ENCODE peak calls at places on chromosomes 3 and 15, in six cellular contexts. X is endodermal cell; K is stimulated activated naive CD8-positive, alpha-beta T cell treated with anti-CD3 and anti-CD28 coated beads, Interleukin-15, amount 100 ng/mL, for 72 hours; W is naive thymus-derived CD4-positive, alpha-beta T cell; L is HS-27A; U is SHP77 treated with DMSO at 0.1 percent for 48 hours. G is an unnamed sample.

GRCh38 chr3:13002398-13003124 is 70.7 kb downstream of the IQSEC1 start:
- DNase-seq in K (no peak), X (peak), W (no peak), U (no peak), L (no peak), G (peak)

GRCh38 chr3:43155464-43156121 is 49.7 kb upstream of the POMGNT2 start:
- DNase-seq in U (peak), L (peak), K (no peak), W (no peak), X (peak), G (no peak)

GRCh38 chr3:177772908-177773557 is 575.8 kb upstream of the TBL1XR1 start:
- DNase-seq in W (no peak), L (no peak), U (peak), K (no peak), X (no peak), G (no peak)

GRCh38 chr3:79843180-79843579 is 75.4 kb upstream of the ROBO1 start:
- DNase-seq in L (no peak), K (no peak), X (no peak), U (no peak), W (no peak), G (no peak)

GRCh38 chr3:140677764-140678163 is at the start of gene TRIM42:
- DNase-seq in K (no peak), U (no peak), X (no peak), L (no peak), W (no peak), G (no peak)

GRCh38 chr3:126423191-126424038 is 28.7 kb downstream of the CFAP100 start:
- DNase-seq in K (peak), W (no peak), X (no peak), U (no peak), L (no peak), G (no peak)

GRCh38 chr3:100893590-100893989 is 99.6 kb downstream of the ABI3BP start:
- DNase-seq in L (no peak), X (peak), K (no peak), W (no peak), U (no peak), G (no peak)

GRCh38 chr3:188558343-188559068 is 404.5 kb downstream of the LPP start:
- DNase-seq in W (no peak), X (no peak), K (no peak), L (no peak), U (no peak), G (no peak)

GRCh38 chr3:169661567-169662214 is 1.8 kb downstream of the MECOM start:
- DNase-seq in U (no peak), L (no peak), W (no peak), K (no peak), X (peak), G (no peak)

GRCh38 chr3:23992051-23992628 is 47.1 kb downstream of the NR1D2 start:
- DNase-seq in X (no peak), U (no peak), W (no peak), L (no peak), K (no peak), G (no peak)

GRCh38 chr15:63018639-63019038 is 23.9 kb upstream of the TPM1 start:
- DNase-seq in L (no peak), K (no peak), U (no peak), X (no peak), W (no peak), G (no peak)

GRCh38 chr3:45554001-45554691 is 40.4 kb upstream of the LIMD1 start:
- DNase-seq in X (peak), U (no peak), W (no peak), K (no peak), L (no peak), G (no peak)

GRCh38 chr3:66428733-66429132 is 72.1 kb downstream of the LRIG1 start:
- DNase-seq in X (no peak), K (no peak), U (peak), W (no peak), L (peak), G (no peak)

GRCh38 chr3:137097852-137098251 is 140.1 kb downstream of the IL20RB start:
- DNase-seq in X (no peak), W (no peak), U (no peak), K (no peak), L (no peak), G (no peak)

GRCh38 chr3:127543441-127543840 is 47.1 kb downstream of the TPRA1 start:
- DNase-seq in X (no peak), U (no peak), W (no peak), K (no peak), L (no peak), G (no peak)

GRCh38 chr3:20054549-20054987 is 14.3 kb downstream of the KAT2B start:
- DNase-seq in K (peak), U (peak), L (peak), W (no peak), X (no peak), G (peak)

GRCh38 chr3:126851934-126852333 is 131.0 kb upstream of the PLXNA1 start:
- DNase-seq in W (no peak), K (no peak), X (peak), U (no peak), L (no peak), G (no peak)

GRCh38 chr15:52191207-52191606 is at the start of gene GNB5:
- DNase-seq in X (peak), L (no peak), U (no peak), K (no peak), W (no peak), G (no peak)

GRCh38 chr3:186002884-186003472 is 65.2 kb upstream of the TRA2B start:
- DNase-seq in X (peak), U (no peak), K (no peak), W (no peak), L (no peak), G (no peak)

GRCh38 chr3:140768921-140769320 is 91.1 kb downstream of the TRIM42 start:
- DNase-seq in K (no peak), U (no peak), X (no peak), W (no peak), L (no peak), G (no peak)

GRCh38 chr3:126128504-126129407 is 44.8 kb upstream of the SLC41A3 start:
- DNase-seq in U (no peak), K (no peak), L (no peak), W (no peak), X (peak), G (no peak)

GRCh38 chr3:77186728-77187127 is 146.8 kb downstream of the ROBO2 start:
- DNase-seq in L (no peak), K (no peak), U (no peak), X (no peak), W (no peak), G (no peak)

GRCh38 chr15:98779463-98780071 is 131.2 kb downstream of the IGF1R start:
- DNase-seq in U (peak), W (peak), K (peak), L (peak), X (peak), G (peak)

GRCh38 chr3:128625409-128625945 is 25.1 kb downstream of the RPN1 start:
- DNase-seq in U (no peak), K (no peak), L (no peak), X (no peak), W (no peak), G (no peak)

GRCh38 chr3:66582721-66583141 is 81.9 kb upstream of the LRIG1 start:
- DNase-seq in X (no peak), W (peak), U (no peak), L (no peak), K (peak), G (peak)

GRCh38 chr15:41838400-41838897 is at the start of gene PLA2G4B:
- DNase-seq in K (no peak), L (no peak), U (no peak), W (no peak), X (no peak), G (no peak)

GRCh38 chr3:191774485-191774884 is 313.5 kb downstream of the PYDC2 start:
- DNase-seq in W (no peak), X (no peak), K (no peak), U (no peak), L (peak), G (no peak)

GRCh38 chr3:126713229-126713628 is 9.2 kb downstream of the CHCHD6 start:
- DNase-seq in U (no peak), K (no peak), W (no peak), L (no peak), X (no peak), G (no peak)

GRCh38 chr3:142445816-142446254 is 2.0 kb downstream of the XRN1 start:
- DNase-seq in W (no peak), L (no peak), K (peak), U (no peak), X (no peak), G (peak)

GRCh38 chr15:31828594-31828993 is 201.7 kb upstream of the CHRNA7 start:
- DNase-seq in W (no peak), L (no peak), K (no peak), X (no peak), U (no peak), G (no peak)

G was measured in CD4-positive, CD25-positive, alpha-beta regulatory T cell.